ENCODE peak calls at places on chromosomes 2 and 18, in nine cellular contexts. S is PC-9, M is cardiac fibroblast, N is heart right ventricle, R is lower leg skin, G is uterus, T is lower lobe of right lung, C is brain microvascular endothelial cell, X is dorsolateral prefrontal cortex. V is an unnamed sample.

GRCh38 chr2:135162377-135162776 is 110.3 kb downstream of the RAB3GAP1 start:
- DNase-seq in R (no peak), G (no peak), T (no peak), C (no peak), S (no peak), X (no peak), M (no peak), N (no peak), V (no peak)

GRCh38 chr2:241570961-241571581 is 12.5 kb downstream of the BOK start:
- DNase-seq in R (peak), M (no peak), C (no peak), S (no peak), X (no peak), G (no peak), N (no peak), T (peak), V (no peak)

GRCh38 chr18:53971331-53971730 is 253.1 kb downstream of the MBD2 start:
- DNase-seq in N (no peak), S (no peak), X (no peak), C (peak), R (no peak), T (no peak), G (no peak), M (no peak), V (no peak)

GRCh38 chr2:133957724-133958123 is 296.1 kb upstream of the MGAT5 start:
- DNase-seq in C (no peak), S (no peak), G (no peak), X (no peak), N (no peak), R (no peak), M (no peak), T (no peak), V (no peak)

GRCh38 chr2:107936427-107937359 is 49.6 kb upstream of the SLC5A7 start:
- DNase-seq in S (peak), G (no peak), X (no peak), R (no peak), N (no peak), C (no peak), M (no peak), T (no peak), V (no peak)

GRCh38 chr2:56009758-56010534 is 86.4 kb upstream of the EFEMP1 start:
- DNase-seq in C (peak), R (no peak), S (no peak), T (no peak), X (no peak), M (peak), N (no peak), G (no peak), V (peak)

GRCh38 chr2:126770466-126770865 is 114.5 kb downstream of the GYPC start:
- DNase-seq in S (no peak), X (no peak), C (no peak), R (peak), G (no peak), M (no peak), T (no peak), N (no peak), V (no peak)

GRCh38 chr2:12061785-12062184 is 315.4 kb downstream of the LPIN1 start:
- DNase-seq in M (no peak), C (no peak), N (no peak), T (no peak), G (no peak), X (no peak), S (no peak), R (no peak), V (no peak)

GRCh38 chr2:38376346-38376682 is 759 bp downstream of the ATL2 start:
- DNase-seq in R (no peak), M (peak), T (no peak), N (no peak), G (no peak), X (no peak), S (peak), C (peak), V (peak)

GRCh38 chr2:231169475-231169874 is 29.0 kb upstream of the ARMC9 start:
- DNase-seq in S (no peak), X (no peak), R (no peak), N (no peak), G (no peak), C (no peak), T (no peak), M (no peak), V (peak)

GRCh38 chr2:216775043-216775453 is 79.7 kb upstream of the IGFBP5 start:
- DNase-seq in G (peak), M (peak), T (no peak), C (peak), R (no peak), N (peak), X (no peak), S (peak), V (peak)

DNA sequence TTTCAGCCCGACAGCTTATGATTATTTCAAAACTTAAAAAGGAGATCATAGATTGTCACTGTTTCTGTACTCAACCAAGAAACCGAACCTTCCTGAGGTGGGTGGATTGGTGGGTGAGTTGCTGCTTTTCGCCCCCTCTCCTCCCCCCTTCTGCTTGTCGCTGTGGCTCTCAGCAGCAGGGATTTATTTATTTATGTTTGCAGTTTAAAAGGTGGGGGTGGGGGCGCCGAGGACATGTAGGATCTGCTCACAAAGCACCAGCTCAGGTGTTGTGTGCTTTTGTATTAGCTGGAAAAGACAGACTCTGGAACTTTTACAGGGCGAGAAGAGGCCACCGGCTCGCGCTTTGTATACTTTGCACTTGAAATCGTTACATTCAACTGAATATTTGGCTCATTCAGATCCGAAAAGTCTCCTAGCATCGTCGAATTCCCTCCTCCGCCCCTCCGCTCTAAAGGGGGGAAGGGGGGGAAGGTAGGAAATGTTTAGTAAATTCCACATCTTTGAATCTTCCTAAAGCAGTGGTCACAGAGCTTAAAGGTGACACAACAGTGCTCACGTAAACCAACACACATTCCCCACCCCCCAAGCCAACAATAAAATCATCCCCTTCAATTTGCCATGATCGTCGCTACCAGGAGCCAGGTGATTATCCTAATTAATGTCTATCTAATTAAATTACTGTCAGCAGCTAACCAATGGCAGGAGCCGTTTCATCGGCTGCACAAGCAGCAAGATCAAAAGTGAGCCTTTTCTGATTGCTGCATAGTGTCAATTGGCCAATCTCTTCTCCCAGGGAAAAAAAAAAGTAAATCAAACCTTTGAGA is 417 bp upstream of the TBR1 start:
- DNase-seq in M (no peak), R (no peak), N (no peak), S (no peak), X (no peak), G (no peak), T (no peak), C (no peak), V (no peak)
- H3K4me3 ChIP-seq in M (no peak), R (no peak), N (no peak), S (no peak), X (peak), G (no peak), T (peak), C (no peak), V (no peak)

GRCh38 chr2:17649026-17649425 is 104.6 kb downstream of the SMC6 start:
- DNase-seq in M (no peak), C (no peak), N (no peak), X (no peak), G (no peak), T (no peak), S (no peak), R (no peak), V (no peak)

GRCh38 chr2:17648571-17648970 is 105.0 kb downstream of the SMC6 start:
- DNase-seq in R (no peak), C (no peak), X (no peak), N (no peak), T (no peak), G (no peak), M (no peak), S (no peak), V (no peak)

GRCh38 chr2:17646838-17647701 is 106.5 kb downstream of the SMC6 start:
- DNase-seq in M (no peak), N (no peak), S (no peak), G (no peak), R (no peak), C (no peak), X (no peak), T (no peak), V (no peak)

GRCh38 chr2:17644997-17645715 is 104.7 kb downstream of the VSNL1 start:
- DNase-seq in R (no peak), C (peak), N (no peak), M (peak), X (no peak), G (no peak), S (no peak), T (no peak), V (peak)

DNA sequence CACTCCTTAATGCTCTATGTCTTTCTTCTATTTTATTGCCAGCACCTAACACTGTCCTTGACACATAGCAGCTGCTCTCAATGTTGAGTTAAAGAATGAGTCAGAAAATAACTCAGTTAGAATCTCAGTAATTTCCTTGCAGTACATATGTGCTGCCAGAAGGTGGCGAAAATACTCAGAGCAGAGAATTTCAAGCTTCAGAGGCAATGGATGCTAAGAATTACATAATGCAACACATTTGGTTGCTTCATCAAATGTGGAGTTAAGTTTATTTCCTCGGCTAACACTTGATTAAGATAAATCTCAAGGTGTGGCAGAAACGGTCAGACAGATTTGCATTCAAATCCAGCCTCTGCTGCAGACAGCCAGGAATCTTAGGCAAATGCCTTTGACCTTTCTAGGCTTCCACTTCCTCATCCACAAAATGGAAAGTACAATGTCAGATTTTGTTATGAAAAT is 105.6 kb downstream of the VSNL1 start:
- DNase-seq in G (peak), N (peak), M (peak), S (peak), R (no peak), X (no peak), C (peak), T (no peak), V (peak)
- TF ChIP-seq CTCF in G (peak), N (peak), M (peak), S (peak), R (no peak), X (peak), C (peak), T (peak), V (peak)

GRCh38 chr2:44937688-44938240 is 3.7 kb upstream of the SIX3 start:
- DNase-seq in R (no peak), M (no peak), S (peak), X (no peak), N (no peak), C (no peak), G (no peak), T (no peak), V (no peak)

GRCh38 chr2:44936275-44936674 is 5.2 kb upstream of the SIX3 start:
- DNase-seq in G (no peak), X (no peak), C (no peak), R (no peak), S (no peak), T (no peak), M (no peak), N (no peak), V (no peak)

GRCh38 chr2:44935854-44936185 is 5.7 kb upstream of the SIX3 start:
- DNase-seq in C (no peak), S (no peak), R (no peak), X (no peak), T (no peak), G (no peak), M (no peak), N (no peak), V (no peak)

GRCh38 chr2:44938287-44939073 is 3.0 kb upstream of the SIX3 start:
- DNase-seq in R (no peak), M (no peak), S (peak), C (no peak), X (no peak), N (no peak), G (no peak), T (no peak), V (no peak)

GRCh38 chr2:44936715-44937687 is 4.5 kb upstream of the SIX3 start:
- DNase-seq in M (no peak), X (no peak), G (no peak), C (no peak), S (no peak), N (no peak), R (no peak), T (no peak), V (no peak)
- H3K4me3 ChIP-seq in M (no peak), X (no peak), G (no peak), C (no peak), S (peak), N (no peak), R (no peak), T (no peak), V (no peak)

GRCh38 chr2:230068658-230069080 is at the start of gene SLC16A14:
- DNase-seq in M (peak), X (no peak), C (peak), R (no peak), S (peak), G (peak), T (no peak), N (peak), V (peak)
- TF ChIP-seq CTCF in M (peak), X (no peak), C (peak), R (no peak), S (peak), G (no peak), T (peak), N (peak), V (no peak)

DNA sequence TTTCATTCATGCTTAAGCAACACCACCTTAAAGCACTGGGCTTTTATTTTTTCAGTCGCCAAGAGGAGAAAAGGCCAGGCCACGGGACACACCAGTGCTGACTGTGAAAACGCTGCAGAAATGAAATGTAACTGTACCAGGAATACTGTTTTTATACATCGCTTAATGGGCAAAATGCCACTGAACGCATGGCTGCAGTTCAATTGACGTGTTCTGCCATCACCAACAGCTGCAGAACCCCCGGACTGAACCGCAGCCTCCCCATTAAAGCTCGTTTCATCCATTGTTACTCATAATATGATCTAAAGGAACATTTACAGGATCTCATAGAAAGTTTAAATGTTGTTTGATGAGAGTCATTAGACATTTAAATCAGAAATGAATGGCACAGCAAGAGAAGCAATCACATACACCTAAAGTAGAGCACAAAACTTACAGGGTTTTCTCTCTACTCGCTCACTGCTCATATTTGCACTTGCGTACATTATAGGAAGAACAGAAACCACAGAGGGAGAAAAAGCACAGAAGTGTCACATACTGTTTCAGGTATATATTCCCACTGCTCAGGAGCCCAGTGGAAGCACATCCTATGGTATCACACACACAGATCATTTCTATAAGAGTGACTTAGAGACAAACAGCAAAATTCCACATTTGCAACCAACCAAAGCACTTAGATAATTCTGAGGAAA is 35.3 kb downstream of the TCF4 start:
- DNase-seq in S (no peak), T (no peak), M (peak), G (no peak), R (no peak), C (no peak), N (no peak), X (no peak), V (no peak)
- H3K4me3 ChIP-seq in S (no peak), T (no peak), M (no peak), G (no peak), R (no peak), C (no peak), N (no peak), X (no peak), V (no peak)

DNA sequence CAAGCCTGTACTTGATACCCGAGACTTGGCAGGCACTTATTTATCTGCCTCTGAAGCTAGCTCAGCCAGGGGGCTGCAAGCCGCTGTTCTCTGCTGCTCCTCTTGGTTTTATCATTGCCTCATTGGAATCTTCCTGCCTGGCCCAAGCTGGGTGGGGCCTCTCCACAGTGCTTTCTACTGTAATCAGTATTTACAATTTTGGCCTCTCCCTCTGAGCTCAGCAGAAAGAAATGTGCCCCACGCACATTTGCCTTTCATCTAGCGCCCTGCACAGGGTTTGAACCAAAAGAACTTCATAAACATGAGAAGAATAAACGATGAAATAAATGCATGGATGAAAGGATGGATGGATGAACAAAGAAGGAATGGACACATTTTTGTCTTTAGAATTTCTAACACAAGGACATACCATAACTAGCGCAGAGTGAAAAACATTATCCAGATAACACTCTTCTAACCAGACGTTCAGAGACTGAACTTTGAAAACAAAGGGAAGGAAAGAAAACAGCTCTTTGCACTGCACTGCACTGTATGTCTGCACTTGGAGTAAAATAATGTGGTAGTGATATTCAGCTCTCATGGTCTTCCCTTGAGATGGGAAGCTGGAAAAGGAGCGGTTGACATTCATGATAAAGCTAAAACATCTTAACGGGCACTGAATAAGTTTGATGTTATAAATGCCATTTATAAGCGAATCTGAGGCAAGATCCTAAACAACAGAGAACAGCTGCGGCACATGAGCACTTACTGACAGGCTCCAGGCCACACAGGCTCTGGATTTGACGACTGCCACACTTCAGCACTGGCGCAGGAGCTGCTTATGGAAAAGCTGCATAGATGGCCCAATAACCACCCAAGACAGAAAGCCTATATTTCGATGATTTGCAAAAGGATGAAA is 86.8 kb upstream of the SP3 start:
- DNase-seq in R (no peak), N (no peak), C (peak), S (peak), M (peak), X (no peak), T (no peak), G (no peak), V (peak)
- TF ChIP-seq CTCF in R (no peak), N (no peak), C (no peak), S (no peak), M (no peak), X (no peak), T (no peak), G (no peak), V (no peak)

GRCh38 chr18:62979900-62980299 is 264.6 kb downstream of the PHLPP1 start:
- DNase-seq in S (no peak), R (no peak), G (no peak), M (no peak), N (no peak), T (no peak), X (no peak), C (no peak), V (no peak)

GRCh38 chr18:62979172-62979571 is 263.8 kb downstream of the PHLPP1 start:
- DNase-seq in N (no peak), C (peak), T (peak), G (peak), M (peak), S (no peak), R (peak), X (peak), V (peak)

GRCh38 chr18:62984656-62985315 is 269.4 kb downstream of the PHLPP1 start:
- DNase-seq in X (no peak), R (peak), S (no peak), G (no peak), C (no peak), T (no peak), N (no peak), M (no peak), V (no peak)

GRCh38 chr18:62981566-62981965 is 266.2 kb downstream of the PHLPP1 start:
- DNase-seq in C (no peak), M (no peak), R (no peak), T (no peak), X (no peak), G (no peak), S (no peak), N (no peak), V (no peak)

DNA sequence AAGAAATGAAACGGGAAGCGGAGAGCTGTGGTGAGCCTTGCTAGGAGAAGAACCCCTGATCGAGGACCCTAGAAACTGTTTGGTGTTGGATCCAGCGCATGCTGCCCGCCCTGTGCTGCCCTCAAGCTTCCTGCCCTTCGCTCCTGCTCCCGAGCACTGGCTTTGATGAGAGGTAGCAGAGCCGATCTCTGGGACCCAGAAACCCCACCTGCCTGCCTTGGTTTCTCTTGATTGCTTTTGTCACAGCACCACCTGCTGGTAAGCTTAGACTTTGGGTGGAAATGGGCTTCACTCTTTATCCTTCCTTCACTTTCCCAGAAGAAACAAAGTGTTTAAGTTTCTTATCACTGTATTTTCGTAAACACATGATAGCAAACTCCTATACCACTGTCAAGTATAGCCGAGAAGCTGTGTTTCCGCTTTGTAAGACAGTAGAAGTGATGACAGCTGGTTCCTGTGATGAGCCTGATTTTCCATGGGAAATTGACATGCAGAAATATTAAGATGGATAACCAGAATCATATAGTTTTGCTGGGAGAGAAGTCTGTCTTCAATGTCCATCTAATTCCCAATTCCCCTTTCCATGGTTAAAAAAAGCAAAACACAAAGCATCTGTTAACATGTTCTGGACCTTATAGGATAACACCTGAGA is 267.4 kb downstream of the PHLPP1 start:
- DNase-seq in G (peak), S (peak), X (peak), C (peak), R (peak), N (peak), T (no peak), M (peak), V (peak)
- H3K4me3 ChIP-seq in G (peak), S (no peak), X (no peak), C (peak), R (no peak), N (peak), T (peak), M (peak), V (peak)